ENCODE peak calls at places on chromosomes 13 and 19, in six cellular contexts. Q is H1, L is IMR-90, B is mesendoderm, C is H9, E is neuronal stem cell. X is an unnamed sample.

GRCh38 chr19:55179570-55180484 is at the start of gene SYT5:
- DNase-seq in E (peak; percentile 58), Q (peak; percentile 90), C (peak; percentile 69), L (no peak), B (peak; percentile 55), X (no peak)

GRCh38 chr19:45716314-45717130 is 14.2 kb downstream of the FBXO46 start:
- DNase-seq in E (no peak), Q (no peak), C (no peak), B (peak; percentile 50), L (no peak), X (peak; percentile 35)

GRCh38 chr19:8304841-8305621 is 3.1 kb downstream of the CD320 start:
- DNase-seq in L (no peak), Q (peak; percentile 92), C (peak; percentile 93), E (peak; percentile 21), B (peak; percentile 82), X (no peak)

GRCh38 chr13:41502676-41503075 is 45.3 kb downstream of the RGCC start:
- DNase-seq in C (no peak), L (no peak), E (no peak), B (no peak), Q (no peak), X (no peak)

GRCh38 chr13:114064516-114065140 is 67.8 kb downstream of the RASA3 start:
- DNase-seq in C (no peak), Q (no peak), L (peak; percentile 40), E (peak; percentile 79), B (no peak), X (peak; percentile 75)

GRCh38 chr13:113020323-113021080 is 51.5 kb downstream of the MCF2L start:
- DNase-seq in E (no peak), Q (no peak), B (no peak), C (no peak), L (no peak), X (no peak)

GRCh38 chr19:29667390-29667783 is 2.1 kb downstream of the PLEKHF1 start:
- DNase-seq in E (no peak), C (no peak), Q (no peak), B (no peak), L (no peak), X (no peak)

GRCh38 chr19:46633130-46633529 is 2.9 kb downstream of the GNG8 start:
- DNase-seq in B (no peak), E (no peak), C (no peak), L (no peak), Q (no peak), X (no peak)

GRCh38 chr13:76856141-76856571 is 30.0 kb downstream of the KCTD12 start:
- DNase-seq in B (no peak), L (peak; percentile 59), Q (no peak), E (no peak), C (no peak), X (peak; percentile 66)

GRCh38 chr13:46526763-46527162 is 26.2 kb upstream of the LRCH1 start:
- DNase-seq in B (no peak), C (no peak), L (no peak), E (no peak), Q (no peak), X (no peak)

GRCh38 chr19:3987619-3988371 is 2.5 kb upstream of the EEF2 start:
- DNase-seq in Q (peak; percentile 87), L (peak; percentile 76), C (peak; percentile 83), E (peak; percentile 84), B (peak; percentile 84), X (peak; percentile 83)

GRCh38 chr13:33545492-33545891 is 259.9 kb upstream of the STARD13 start:
- DNase-seq in L (no peak), Q (no peak), C (no peak), B (no peak), E (no peak), X (no peak)

GRCh38 chr19:27966390-27966816 is 1246.5 kb downstream of the UQCRFS1 start:
- DNase-seq in Q (no peak), L (no peak), B (peak; percentile 25), E (no peak), C (no peak), X (no peak)

GRCh38 chr19:17107546-17108452 is 32.2 kb downstream of the MYO9B start:
- DNase-seq in B (peak; percentile 59), E (no peak), C (no peak), Q (no peak), L (peak; percentile 98), X (peak; percentile 98)

GRCh38 chr19:38070573-38070972 is 153.4 kb downstream of the DPF1 start:
- DNase-seq in Q (no peak), E (no peak), L (peak; percentile 88), B (no peak), C (no peak), X (peak; percentile 64)

GRCh38 chr19:36136975-36137686 is 2.7 kb upstream of the CAPNS1 start:
- DNase-seq in B (peak; percentile 21), L (peak; percentile 23), Q (no peak), E (no peak), C (no peak), X (no peak)

GRCh38 chr13:114118763-114119123 is 13.7 kb downstream of the RASA3 start:
- DNase-seq in L (peak; percentile 74), C (no peak), Q (no peak), E (no peak), B (no peak), X (peak; percentile 86)

GRCh38 chr13:72146816-72147215 is 279.8 kb upstream of the DACH1 start:
- DNase-seq in C (no peak), L (no peak), E (no peak), Q (no peak), B (no peak), X (no peak)

GRCh38 chr19:18807861-18808331 is 16.8 kb upstream of the COMP start:
- DNase-seq in E (no peak), L (no peak), Q (no peak), B (no peak), C (no peak), X (no peak)

GRCh38 chr19:3471954-3472655 is 8.2 kb downstream of the SMIM24 start:
- DNase-seq in L (no peak), Q (peak; percentile 86), E (no peak), B (no peak), C (no peak), X (peak; percentile 32)

GRCh38 chr19:50706387-50706786 is 13.2 kb downstream of the SHANK1 start:
- DNase-seq in Q (no peak), B (no peak), L (no peak), E (no peak), C (no peak), X (no peak)

GRCh38 chr13:37495046-37495445 is 103.5 kb downstream of the POSTN start:
- DNase-seq in L (peak; percentile 10), Q (no peak), E (no peak), B (no peak), C (no peak), X (no peak)

GRCh38 chr19:7869910-7870511 is 4.2 kb downstream of the PRR36 start:
- DNase-seq in E (peak; percentile 81), Q (peak; percentile 85), L (peak; percentile 8), B (peak; percentile 82), C (peak; percentile 97), X (peak; percentile 63)

GRCh38 chr13:29140277-29140676 is 320.1 kb downstream of the MTUS2 start:
- DNase-seq in B (peak; percentile 60), Q (no peak), L (no peak), E (no peak), C (no peak), X (peak; percentile 88)

GRCh38 chr13:48278806-48279205 is 24.7 kb upstream of the RB1 start:
- DNase-seq in L (no peak), C (no peak), Q (no peak), E (no peak), B (no peak), X (no peak)

GRCh38 chr13:98656223-98656622 is 79.3 kb upstream of the STK24 start:
- DNase-seq in C (no peak), L (no peak), Q (no peak), B (no peak), E (no peak), X (no peak)

GRCh38 chr19:47421844-47422395 is 2.6 kb upstream of the MEIS3 start:
- DNase-seq in C (peak; percentile 76), L (no peak), Q (no peak), E (no peak), B (peak; percentile 78), X (no peak)

GRCh38 chr19:12884926-12885748 is 1.9 kb downstream of the KLF1 start:
- DNase-seq in C (peak; percentile 99), L (peak; percentile 28), E (peak; percentile 42), Q (peak; percentile 99), B (peak; percentile 98), X (peak; percentile 30)

GRCh38 chr19:31974290-31974689 is 371.1 kb upstream of the ZNF507 start:
- DNase-seq in B (no peak), L (no peak), Q (no peak), C (no peak), E (no peak), X (no peak)
- H2BK15ac ChIP-seq in B (no peak overlapping the region), L (no peak overlapping the region), Q (no peak overlapping the region), C (no peak overlapping the region), E (no peak overlapping the region), X (no peak overlapping the region)

GRCh38 chr19:23554548-23554947 is 132.5 kb downstream of the ZNF675 start:
- DNase-seq in Q (no peak), C (no peak), E (no peak), L (no peak), B (no peak), X (no peak)
- H3K4me2 ChIP-seq in Q (no peak overlapping the region), C (no peak overlapping the region), E (no peak overlapping the region), L (no peak overlapping the region), B (no peak overlapping the region), X (no peak overlapping the region)

DNA sequence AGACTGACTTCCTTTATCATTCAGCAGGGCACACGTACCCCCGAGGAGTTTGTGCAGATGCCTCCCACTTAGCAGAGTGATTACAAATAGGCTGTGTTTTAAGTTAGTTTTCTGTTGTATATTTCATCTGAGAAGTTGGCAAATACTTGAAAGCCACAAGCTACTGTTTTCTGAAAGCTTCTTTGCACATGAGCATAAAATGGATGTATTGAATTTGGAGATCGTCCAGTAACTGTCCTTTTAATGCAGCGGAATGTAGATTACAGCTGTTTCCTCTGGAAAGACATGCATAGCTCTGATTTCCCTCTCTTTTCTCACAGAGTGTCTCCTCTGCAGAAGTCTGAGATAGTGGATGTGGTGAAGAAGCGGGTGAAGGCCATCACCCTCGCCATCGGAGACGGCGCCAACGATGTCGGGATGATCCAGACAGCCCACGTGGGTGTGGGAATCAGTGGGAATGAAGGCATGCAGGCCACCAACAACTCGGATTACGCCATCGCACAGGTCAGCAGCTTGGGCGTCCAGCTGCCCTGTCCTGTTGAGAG is 283.0 kb downstream of the SHISA2 start:
- DNase-seq in Q (no peak), C (no peak), E (no peak), B (no peak), L (no peak), X (peak; percentile 18)
- H4K8ac ChIP-seq in Q (no peak overlapping the region), C (no peak overlapping the region), E (no peak overlapping the region), B (no peak overlapping the region), L (no peak overlapping the region), X (no peak overlapping the region)

GRCh38 chr13:96940961-96941360 is 53.3 kb downstream of the OXGR1 start:
- DNase-seq in L (no peak), B (no peak), E (no peak), C (no peak), Q (no peak), X (no peak)

GRCh38 chr13:96947343-96947910 is 46.8 kb downstream of the OXGR1 start:
- DNase-seq in E (no peak), Q (no peak), C (no peak), B (no peak), L (no peak), X (no peak)

GRCh38 chr13:96948127-96948526 is 46.1 kb downstream of the OXGR1 start:
- DNase-seq in L (no peak), C (no peak), B (no peak), E (no peak), Q (no peak), X (no peak)

GRCh38 chr13:96952592-96952991 is 41.7 kb downstream of the OXGR1 start:
- DNase-seq in C (no peak), L (no peak), E (no peak), B (no peak), Q (no peak), X (no peak)

GRCh38 chr13:96946709-96947311 is 47.5 kb downstream of the OXGR1 start:
- DNase-seq in C (no peak), B (no peak), Q (no peak), L (no peak), E (no peak), X (no peak)
- H2BK15ac ChIP-seq in C (no peak overlapping the region), B (no peak overlapping the region), Q (no peak overlapping the region), L (no peak overlapping the region), E (no peak overlapping the region), X (no peak overlapping the region)

X was measured in mesenchymal stem cell.